ENCODE peak calls at places on chromosomes 12 and 14, in five cellular contexts. V, M, N, H and W are unnamed samples. For H3K9me2, the result is how much of the 10 kb centered on the place peaks cover.

GRCh38 chr12:54604436-54604835 is 16.0 kb upstream of the PPP1R1A start:
- DNase-seq in V (no peak), M (no peak), N (no peak), H (no peak), W (no peak)

GRCh38 chr12:89939468-89940215 is 231.0 kb upstream of the ATP2B1 start:
- DNase-seq in V (no peak), M (no peak), N (no peak), H (no peak), W (no peak)

GRCh38 chr14:54881761-54882401 is 20.7 kb downstream of the GCH1 start:
- DNase-seq in V (no peak), M (no peak), N (peak), H (peak), W (peak)

GRCh38 chr12:117262749-117263148 is 72.5 kb upstream of the FBXO21 start:
- DNase-seq in V (no peak), M (no peak), N (no peak), H (no peak), W (no peak)

GRCh38 chr12:991350-992278 is 591 bp downstream of the ERC1 start:
- DNase-seq in V (no peak), M (peak), N (peak), H (peak), W (peak)

GRCh38 chr12:115763982-115764621 is 513.4 kb downstream of the MED13L start:
- DNase-seq in V (no peak), M (peak), N (no peak), H (no peak), W (no peak)

GRCh38 chr14:22225526-22226133 is 363.4 kb downstream of the DAD1 start:
- DNase-seq in V (peak), M (no peak), N (peak), H (no peak), W (no peak)

GRCh38 chr12:106345739-106346138 is 11.8 kb upstream of the POLR3B start:
- DNase-seq in V (peak), M (peak), N (peak), H (peak), W (peak)

GRCh38 chr12:108642899-108643654 is 9.4 kb upstream of the SELPLG start:
- DNase-seq in V (no peak), M (no peak), N (no peak), H (no peak), W (no peak)

GRCh38 chr12:103560604-103561101 is 26.4 kb upstream of the STAB2 start:
- DNase-seq in V (peak), M (peak), N (peak), H (no peak), W (no peak)

GRCh38 chr12:27534765-27535161 is 10.8 kb downstream of the PPFIBP1 start:
- DNase-seq in V (no peak), M (no peak), N (no peak), H (no peak), W (no peak)

GRCh38 chr12:78931466-78931990 is 67.0 kb downstream of the SYT1 start:
- DNase-seq in V (no peak), M (no peak), N (no peak), H (no peak), W (no peak)

GRCh38 chr12:111322336-111323250 is 46.3 kb downstream of the PHETA1 start:
- DNase-seq in V (no peak), M (no peak), N (peak), H (no peak), W (no peak)

GRCh38 chr14:93986972-93987371 is 10.1 kb upstream of the CCDC197 start:
- DNase-seq in V (no peak), M (no peak), N (no peak), H (no peak), W (no peak)

GRCh38 chr14:20652996-20653975 is 11.8 kb upstream of the OR6S1 start:
- DNase-seq in V (peak), M (peak), N (peak), H (no peak), W (no peak)

GRCh38 chr12:104455594-104456416 is 943 bp upstream of the CHST11 start:
- DNase-seq in V (no peak), M (no peak), N (peak), H (peak), W (no peak)

GRCh38 chr12:121391619-121392324 is 8.1 kb upstream of the RNF34 start:
- DNase-seq in V (no peak), M (peak), N (peak), H (no peak), W (no peak)

GRCh38 chr12:104656921-104657320 is 200.2 kb downstream of the CHST11 start:
- DNase-seq in V (peak), M (no peak), N (peak), H (no peak), W (no peak)

GRCh38 chr14:65866422-65866821 is 453.9 kb downstream of the FUT8 start:
- DNase-seq in V (no peak), M (no peak), N (peak), H (no peak), W (no peak)

GRCh38 chr12:131063427-131063826 is 109.7 kb downstream of the ADGRD1 start:
- DNase-seq in V (no peak), M (no peak), N (no peak), H (no peak), W (no peak)

GRCh38 chr14:103641181-103641580 is 12.2 kb downstream of the KLC1 start:
- DNase-seq in V (no peak), M (no peak), N (peak), H (no peak), W (no peak)

GRCh38 chr12:105814283-105814682 is 324.5 kb downstream of the NUAK1 start:
- DNase-seq in V (no peak), M (no peak), N (no peak), H (peak), W (no peak)

GRCh38 chr12:10354502-10354901 is 35.3 kb downstream of the KLRK1 start:
- DNase-seq in V (no peak), M (peak), N (peak), H (no peak), W (no peak)

GRCh38 chr14:56216631-56217379 is 98.6 kb downstream of the PELI2 start:
- DNase-seq in V (no peak), M (peak), N (peak), H (no peak), W (no peak)

GRCh38 chr12:117030187-117030896 is 68.9 kb downstream of the TESC start:
- DNase-seq in V (no peak), M (no peak), N (no peak), H (no peak), W (no peak)

GRCh38 chr12:46160081-46160980 is 108.5 kb downstream of the SLC38A1 start:
- DNase-seq in V (no peak), M (peak), N (peak), H (no peak), W (no peak)

GRCh38 chr12:124490584-124491305 is 76.7 kb downstream of the NCOR2 start:
- DNase-seq in V (peak), M (peak), N (no peak), H (no peak), W (no peak)

GRCh38 chr14:35355981-35356839 is 48.3 kb downstream of the NFKBIA start:
- DNase-seq in V (peak), M (peak), N (peak), H (no peak), W (no peak)

GRCh38 chr14:105475269-105475915 is 771 bp downstream of the CRIP2 start:
- DNase-seq in V (no peak), M (no peak), N (peak), H (no peak), W (no peak)

GRCh38 chr12:71947645-71948105 is 9.0 kb downstream of the TPH2 start:
- DNase-seq in V (peak), M (peak), N (peak), H (no peak), W (no peak)

GRCh38 chr14:90553921-90554336 is 157.1 kb downstream of the CALM1 start:
- DNase-seq in V (no peak), M (no peak), N (no peak), H (no peak), W (no peak)

GRCh38 chr12:102478416-102479098 is 1.8 kb downstream of the IGF1 start:
- DNase-seq in V (no peak), M (peak), N (no peak), H (peak), W (no peak)

GRCh38 chr14:42047421-42048045 is 440.9 kb downstream of the LRFN5 start:
- DNase-seq in V (no peak), M (no peak), N (no peak), H (no peak), W (no peak)

GRCh38 chr12:23729354-23729753 is 220.1 kb downstream of the SOX5 start:
- DNase-seq in V (no peak), M (no peak), N (no peak), H (no peak), W (no peak)

GRCh38 chr12:132264086-132265010 is 65.0 kb downstream of the GALNT9 start:
- DNase-seq in V (no peak), M (no peak), N (no peak), H (no peak), W (no peak)

GRCh38 chr12:77835982-77836381 is 5.3 kb downstream of the NAV3 start:
- DNase-seq in V (no peak), M (no peak), N (no peak), H (no peak), W (no peak)

GRCh38 chr14:98462908-98463307 is 809.1 kb downstream of the BCL11B start:
- DNase-seq in V (no peak), M (no peak), N (no peak), H (no peak), W (no peak)

DNA sequence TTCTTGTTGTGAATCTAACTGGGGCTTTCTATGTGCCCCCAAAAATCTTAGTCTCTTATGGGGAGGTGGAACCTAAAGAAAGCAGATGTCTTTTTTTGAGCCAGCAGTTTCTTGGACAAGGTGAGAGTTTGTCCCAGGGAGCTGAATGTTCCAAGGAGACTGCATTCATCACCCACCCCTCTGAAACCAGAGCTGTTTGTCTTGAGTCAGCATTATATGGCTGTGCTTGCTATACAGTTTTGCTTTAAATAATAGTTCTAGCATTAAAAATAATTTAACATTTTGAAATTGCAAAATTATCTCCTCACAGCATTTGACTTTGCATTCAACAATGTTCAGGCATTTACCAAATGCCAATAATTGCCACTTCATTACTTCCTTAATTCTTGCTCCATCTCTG is 813.3 kb downstream of the BCL11B start:
- DNase-seq in V (no peak), M (no peak), N (no peak), H (no peak), W (no peak)
- H3K9me2 ChIP-seq in V (under half), M (under half), N (under half), H (under half), W (under half)

GRCh38 chr14:62117010-62117717 is 354.9 kb downstream of the SNAPC1 start:
- DNase-seq in V (no peak), M (peak), N (peak), H (peak), W (no peak)
- H3K9me2 ChIP-seq in V (under half), M (under half), N (under half), H (under half), W (under half)

GRCh38 chr12:2803635-2804380 is 8.7 kb upstream of the ITFG2 start:
- DNase-seq in V (no peak), M (no peak), N (no peak), H (no peak), W (no peak)

GRCh38 chr12:2801044-2801783 is 6.4 kb downstream of the FKBP4 start:
- DNase-seq in V (no peak), M (no peak), N (no peak), H (no peak), W (no peak)

GRCh38 chr12:2805146-2805525 is 7.3 kb upstream of the ITFG2 start:
- DNase-seq in V (no peak), M (no peak), N (no peak), H (no peak), W (no peak)

GRCh38 chr12:2806700-2807099 is 5.8 kb upstream of the ITFG2 start:
- DNase-seq in V (no peak), M (no peak), N (no peak), H (no peak), W (no peak)

GRCh38 chr12:2804390-2805145 is 7.9 kb upstream of the ITFG2 start:
- DNase-seq in V (no peak), M (peak), N (peak), H (no peak), W (no peak)
- H3K9me2 ChIP-seq in V (under half), M (under half), N (under half), H (under half), W (under half)

GRCh38 chr12:48880647-48881046 is 15.0 kb upstream of the RND1 start:
- DNase-seq in V (no peak), M (no peak), N (no peak), H (no peak), W (no peak)

GRCh38 chr12:48881652-48882324 is 16.1 kb upstream of the RND1 start:
- DNase-seq in V (no peak), M (no peak), N (peak), H (no peak), W (no peak)

GRCh38 chr12:48883305-48884171 is 17.9 kb upstream of the RND1 start:
- DNase-seq in V (peak), M (peak), N (no peak), H (no peak), W (no peak)

GRCh38 chr12:48882972-48883304 is 17.3 kb upstream of the RND1 start:
- DNase-seq in V (no peak), M (no peak), N (no peak), H (no peak), W (no peak)

GRCh38 chr12:48882325-48882687 is 16.6 kb upstream of the RND1 start:
- DNase-seq in V (peak), M (peak), N (peak), H (no peak), W (no peak)
- H3K9me2 ChIP-seq in V (under half), M (under half), N (under half), H (under half), W (under half)

GRCh38 chr14:96066976-96067375 is 27.8 kb downstream of the C14orf132 start:
- DNase-seq in V (no peak), M (no peak), N (no peak), H (peak), W (peak)
- H3K9me2 ChIP-seq in V (under half), M (under half), N (under half), H (under half), W (under half)